ENCODE peak calls at places on chromosomes 12 and 14, in eight cellular contexts. F, J, H, R, T, X, N and A are unnamed samples.

GRCh38 chr14:78933948-78934524 is 763.9 kb downstream of the NRXN3 start:
- DNase-seq in F (peak), J (no peak), H (no peak), R (no peak), T (peak), X (no peak), N (peak), A (no peak)

GRCh38 chr12:94590428-94590827 is 59.9 kb downstream of the TMCC3 start:
- DNase-seq in F (no peak), J (no peak), H (no peak), R (no peak), T (no peak), X (no peak), N (no peak), A (no peak)

GRCh38 chr12:120224304-120225199 is 23.6 kb upstream of the RPLP0 start:
- DNase-seq in F (no peak), J (peak), H (no peak), R (no peak), T (no peak), X (no peak), N (peak), A (peak)

GRCh38 chr12:76085159-76085868 is 829 bp upstream of the NAP1L1 start:
- DNase-seq in F (peak), J (no peak), H (peak), R (no peak), T (peak), X (no peak), N (peak), A (no peak)

GRCh38 chr12:130520784-130521183 is 183.1 kb downstream of the PIWIL1 start:
- DNase-seq in F (no peak), J (no peak), H (no peak), R (no peak), T (no peak), X (no peak), N (no peak), A (no peak)

GRCh38 chr12:115983226-115983798 is 294.2 kb downstream of the MED13L start:
- DNase-seq in F (no peak), J (no peak), H (no peak), R (peak), T (peak), X (no peak), N (no peak), A (no peak)

GRCh38 chr12:52217223-52217622 is 15.8 kb upstream of the KRT7 start:
- DNase-seq in F (no peak), J (no peak), H (no peak), R (no peak), T (no peak), X (peak), N (peak), A (no peak)

GRCh38 chr14:35046751-35047536 is 872 bp downstream of the FAM177A1 start:
- DNase-seq in F (peak), J (no peak), H (peak), R (no peak), T (no peak), X (no peak), N (peak), A (no peak)

GRCh38 chr12:27246774-27247173 is 2.7 kb downstream of the STK38L start:
- DNase-seq in F (peak), J (no peak), H (no peak), R (no peak), T (no peak), X (no peak), N (no peak), A (no peak)

GRCh38 chr12:63787306-63787705 is 7.6 kb downstream of the RXYLT1 start:
- DNase-seq in F (no peak), J (no peak), H (no peak), R (no peak), T (no peak), X (no peak), N (no peak), A (no peak)

GRCh38 chr14:76882646-76883045 is 56.4 kb downstream of the LRRC74A start:
- DNase-seq in F (no peak), J (no peak), H (no peak), R (no peak), T (no peak), X (no peak), N (no peak), A (peak)

GRCh38 chr12:15276088-15276698 is 46.1 kb upstream of the PTPRO start:
- DNase-seq in F (peak), J (no peak), H (peak), R (no peak), T (peak), X (no peak), N (peak), A (no peak)

GRCh38 chr12:92134638-92135274 is 10.9 kb downstream of the BTG1 start:
- DNase-seq in F (peak), J (no peak), H (no peak), R (no peak), T (no peak), X (no peak), N (no peak), A (no peak)

GRCh38 chr12:28149279-28149678 is 41.0 kb upstream of the CCDC91 start:
- DNase-seq in F (no peak), J (no peak), H (no peak), R (no peak), T (no peak), X (no peak), N (no peak), A (no peak)

GRCh38 chr12:57340104-57340503 is 89.1 kb upstream of the STAC3 start:
- DNase-seq in F (peak), J (peak), H (peak), R (no peak), T (no peak), X (peak), N (peak), A (peak)

GRCh38 chr12:56628671-56629458 is 1.3 kb downstream of the BAZ2A start:
- DNase-seq in F (peak), J (peak), H (peak), R (no peak), T (peak), X (peak), N (peak), A (peak)

GRCh38 chr12:68871899-68872298 is 61.1 kb downstream of the CPM start:
- DNase-seq in F (no peak), J (no peak), H (no peak), R (no peak), T (peak), X (no peak), N (no peak), A (no peak)

GRCh38 chr14:75607842-75608640 is 29.6 kb downstream of the FLVCR2 start:
- DNase-seq in F (no peak), J (no peak), H (no peak), R (no peak), T (no peak), X (no peak), N (no peak), A (no peak)

GRCh38 chr14:101578489-101578888 is 17.2 kb downstream of the DIO3 start:
- DNase-seq in F (no peak), J (no peak), H (no peak), R (no peak), T (no peak), X (no peak), N (no peak), A (no peak)

GRCh38 chr14:63717704-63718103 is 10.2 kb downstream of the SGPP1 start:
- DNase-seq in F (peak), J (no peak), H (no peak), R (no peak), T (no peak), X (no peak), N (no peak), A (no peak)

GRCh38 chr12:24909667-24910066 is 39.2 kb downstream of the BCAT1 start:
- DNase-seq in F (peak), J (peak), H (no peak), R (no peak), T (no peak), X (peak), N (peak), A (no peak)

GRCh38 chr14:100077441-100077840 is 12.2 kb downstream of the EVL start:
- DNase-seq in F (no peak), J (no peak), H (no peak), R (no peak), T (no peak), X (no peak), N (no peak), A (no peak)

GRCh38 chr12:120944645-120945217 is 33.6 kb upstream of the HNF1A start:
- DNase-seq in F (no peak), J (peak), H (no peak), R (peak), T (peak), X (no peak), N (peak), A (no peak)

GRCh38 chr14:94423465-94424056 is 29.0 kb downstream of the SERPINA11 start:
- DNase-seq in F (peak), J (peak), H (peak), R (peak), T (peak), X (peak), N (peak), A (peak)

GRCh38 chr14:103105580-103106168 is 11.1 kb downstream of the EXOC3L4 start:
- DNase-seq in F (no peak), J (no peak), H (no peak), R (no peak), T (peak), X (no peak), N (no peak), A (no peak)

GRCh38 chr14:21526672-21527319 is 650 bp upstream of the SALL2 start:
- DNase-seq in F (no peak), J (no peak), H (peak), R (peak), T (peak), X (no peak), N (peak), A (no peak)

DNA sequence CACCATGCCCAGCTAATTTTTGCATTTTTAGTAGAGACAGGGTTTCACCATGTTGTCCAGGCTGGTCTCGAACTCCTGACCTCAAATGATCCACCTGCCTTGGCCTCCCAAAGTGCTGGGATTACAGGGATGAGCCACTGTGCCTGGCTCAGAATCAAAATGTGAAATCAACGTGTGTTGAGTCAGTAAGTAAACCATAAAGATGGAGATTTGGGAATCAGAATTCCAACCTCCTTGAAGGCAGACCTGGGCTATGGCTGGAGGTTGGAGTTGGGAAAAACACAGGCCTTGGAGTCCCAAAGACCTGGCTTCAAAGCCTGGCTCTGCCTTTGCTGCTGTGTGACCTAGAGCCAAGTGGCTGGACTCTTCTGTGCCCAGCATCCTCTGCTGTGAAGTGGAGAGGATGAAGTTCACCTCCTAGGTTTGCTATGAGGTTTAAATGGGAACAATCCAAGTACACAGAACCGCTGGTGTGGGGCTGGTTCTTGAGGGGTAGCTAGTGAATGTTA is 10.2 kb downstream of the ALDH2 start:
- DNase-seq in F (no peak), J (no peak), H (no peak), R (no peak), T (no peak), X (no peak), N (no peak), A (no peak)
- H3K27ac ChIP-seq in F (no peak), J (no peak), H (peak), R (no peak), T (no peak), X (peak), N (peak), A (peak)

GRCh38 chr12:104466694-104467345 is 10.1 kb downstream of the CHST11 start:
- DNase-seq in F (no peak), J (no peak), H (no peak), R (no peak), T (no peak), X (no peak), N (no peak), A (no peak)
- H3K27ac ChIP-seq in F (no peak), J (no peak), H (no peak), R (no peak), T (no peak), X (no peak), N (no peak), A (no peak)

DNA sequence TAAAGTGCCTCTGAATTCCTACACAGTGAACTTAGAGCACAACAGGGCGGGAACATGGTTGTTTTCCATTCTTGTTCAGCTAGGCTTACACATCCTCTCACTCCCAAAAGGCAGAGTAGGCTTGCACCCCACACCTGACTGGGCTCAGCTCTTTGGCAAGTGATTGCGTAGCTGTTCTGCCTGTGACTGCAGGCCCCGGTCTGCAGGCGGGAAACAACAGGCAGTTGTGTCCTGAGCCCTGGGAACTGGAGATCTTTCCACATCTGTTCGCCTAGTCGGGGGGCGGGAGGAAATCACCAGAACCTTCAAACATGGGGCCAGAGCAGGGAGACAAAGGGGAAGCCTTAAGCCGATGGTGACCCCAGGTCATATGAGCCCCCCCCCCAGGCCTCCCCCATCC is 274.7 kb downstream of the ZFP36L1 start:
- DNase-seq in F (no peak), J (no peak), H (no peak), R (no peak), T (no peak), X (no peak), N (no peak), A (no peak)
- H3K27ac ChIP-seq in F (no peak), J (no peak), H (no peak), R (no peak), T (no peak), X (no peak), N (peak), A (no peak)

GRCh38 chr14:97074860-97075259 is 277.7 kb downstream of the VRK1 start:
- DNase-seq in F (no peak), J (no peak), H (peak), R (no peak), T (no peak), X (no peak), N (no peak), A (no peak)
- H3K27ac ChIP-seq in F (no peak), J (no peak), H (peak), R (no peak), T (no peak), X (no peak), N (no peak), A (no peak)